ENCODE peak calls at places on chromosomes 12 and 14, in five cellular contexts. One of them, this sample, is unnamed.

GRCh38 chr12:95547522-95548055 is 3.7 kb downstream of the USP44 start:
- DNase-seq in coronary artery: no peak
- DNase-seq in mammary epithelial cell: no peak
- DNase-seq in right lobe of liver: no peak
- DNase-seq in heart right ventricle: no peak
- DNase-seq in this sample: no peak

GRCh38 chr14:50541159-50541567 is 8.8 kb upstream of the MAP4K5 start:
- DNase-seq in coronary artery: no peak
- DNase-seq in mammary epithelial cell: no peak
- DNase-seq in right lobe of liver: no peak
- DNase-seq in heart right ventricle: no peak
- DNase-seq in this sample: no peak

GRCh38 chr12:69570545-69571399 is 14.5 kb upstream of the CCT2 start:
- DNase-seq in coronary artery: no peak
- DNase-seq in mammary epithelial cell: peak; percentile 63
- DNase-seq in right lobe of liver: no peak
- DNase-seq in heart right ventricle: peak; percentile 56
- DNase-seq in this sample: peak; percentile 83

GRCh38 chr12:18998343-18999270 is 130.9 kb upstream of the PLEKHA5 start:
- DNase-seq in coronary artery: no peak
- DNase-seq in mammary epithelial cell: peak; percentile 86
- DNase-seq in right lobe of liver: no peak
- DNase-seq in heart right ventricle: no peak
- DNase-seq in this sample: peak; percentile 89

GRCh38 chr14:96082420-96083300 is 43.5 kb downstream of the C14orf132 start:
- DNase-seq in coronary artery: peak; percentile 43
- DNase-seq in mammary epithelial cell: no peak
- DNase-seq in right lobe of liver: no peak
- DNase-seq in heart right ventricle: no peak
- DNase-seq in this sample: no peak

GRCh38 chr12:104519190-104519857 is 62.6 kb downstream of the CHST11 start:
- DNase-seq in coronary artery: no peak
- DNase-seq in mammary epithelial cell: no peak
- DNase-seq in right lobe of liver: no peak
- DNase-seq in heart right ventricle: no peak
- DNase-seq in this sample: no peak

GRCh38 chr14:101596742-101597141 is 35.4 kb downstream of the DIO3 start:
- DNase-seq in coronary artery: peak; percentile 17
- DNase-seq in mammary epithelial cell: no peak
- DNase-seq in right lobe of liver: no peak
- DNase-seq in heart right ventricle: no peak
- DNase-seq in this sample: no peak

GRCh38 chr14:99630202-99630601 is 14.7 kb upstream of the HHIPL1 start:
- DNase-seq in coronary artery: no peak
- DNase-seq in mammary epithelial cell: no peak
- DNase-seq in right lobe of liver: no peak
- DNase-seq in heart right ventricle: no peak
- DNase-seq in this sample: no peak

GRCh38 chr12:132494294-132495164 is 4.6 kb downstream of the FBRSL1 start:
- DNase-seq in coronary artery: no peak
- DNase-seq in mammary epithelial cell: no peak
- DNase-seq in right lobe of liver: no peak
- DNase-seq in heart right ventricle: no peak
- DNase-seq in this sample: peak; percentile 25

GRCh38 chr14:76715102-76715926 is 46.0 kb upstream of the VASH1 start:
- DNase-seq in coronary artery: no peak
- DNase-seq in mammary epithelial cell: no peak
- DNase-seq in right lobe of liver: no peak
- DNase-seq in heart right ventricle: peak; percentile 38
- DNase-seq in this sample: peak; percentile 33

GRCh38 chr12:120649442-120650248 is 9.2 kb downstream of the CABP1 start:
- DNase-seq in coronary artery: no peak
- DNase-seq in mammary epithelial cell: no peak
- DNase-seq in right lobe of liver: no peak
- DNase-seq in heart right ventricle: peak; percentile 16
- DNase-seq in this sample: no peak

GRCh38 chr12:94001691-94002090 is 146.7 kb upstream of the PLXNC1 start:
- DNase-seq in coronary artery: no peak
- DNase-seq in mammary epithelial cell: no peak
- DNase-seq in right lobe of liver: no peak
- DNase-seq in heart right ventricle: no peak
- DNase-seq in this sample: no peak

GRCh38 chr12:108819920-108820699 is 37.3 kb downstream of the SSH1 start:
- DNase-seq in coronary artery: no peak
- DNase-seq in mammary epithelial cell: no peak
- DNase-seq in right lobe of liver: no peak
- DNase-seq in heart right ventricle: no peak
- DNase-seq in this sample: no peak

GRCh38 chr12:6851921-6852650 is at the start of gene USP5:
- DNase-seq in coronary artery: peak; percentile 100
- DNase-seq in mammary epithelial cell: peak; percentile 100
- DNase-seq in right lobe of liver: peak; percentile 99
- DNase-seq in heart right ventricle: peak; percentile 99
- DNase-seq in this sample: peak; percentile 100

GRCh38 chr14:28596336-28596735 is 170.3 kb upstream of the FOXG1 start:
- DNase-seq in coronary artery: no peak
- DNase-seq in mammary epithelial cell: peak; percentile 17
- DNase-seq in right lobe of liver: no peak
- DNase-seq in heart right ventricle: no peak
- DNase-seq in this sample: peak; percentile 62

GRCh38 chr12:54940695-54941315 is 43.8 kb downstream of the TESPA1 start:
- DNase-seq in coronary artery: no peak
- DNase-seq in mammary epithelial cell: no peak
- DNase-seq in right lobe of liver: no peak
- DNase-seq in heart right ventricle: no peak
- DNase-seq in this sample: no peak

GRCh38 chr12:52139579-52140062 is 52.2 kb downstream of the KRT80 start:
- DNase-seq in coronary artery: no peak
- DNase-seq in mammary epithelial cell: peak; percentile 53
- DNase-seq in right lobe of liver: peak; percentile 48
- DNase-seq in heart right ventricle: no peak
- DNase-seq in this sample: peak; percentile 62

GRCh38 chr12:3492868-3493224 is 1.8 kb downstream of the PRMT8 start:
- DNase-seq in coronary artery: no peak
- DNase-seq in mammary epithelial cell: no peak
- DNase-seq in right lobe of liver: no peak
- DNase-seq in heart right ventricle: no peak
- DNase-seq in this sample: no peak

GRCh38 chr14:75188520-75189267 is 12.3 kb upstream of the TMED10 start:
- DNase-seq in coronary artery: no peak
- DNase-seq in mammary epithelial cell: no peak
- DNase-seq in right lobe of liver: no peak
- DNase-seq in heart right ventricle: peak; percentile 37
- DNase-seq in this sample: no peak

GRCh38 chr14:91299483-91300115 is 55.1 kb upstream of the GPR68 start:
- DNase-seq in coronary artery: no peak
- DNase-seq in mammary epithelial cell: peak; percentile 87
- DNase-seq in right lobe of liver: no peak
- DNase-seq in heart right ventricle: no peak
- DNase-seq in this sample: peak; percentile 82

GRCh38 chr12:104524026-104524425 is 67.3 kb downstream of the CHST11 start:
- DNase-seq in coronary artery: no peak
- DNase-seq in mammary epithelial cell: no peak
- DNase-seq in right lobe of liver: no peak
- DNase-seq in heart right ventricle: no peak
- DNase-seq in this sample: no peak

GRCh38 chr14:95695913-95696312 is 9.7 kb downstream of the TCL1B start:
- DNase-seq in coronary artery: no peak
- DNase-seq in mammary epithelial cell: no peak
- DNase-seq in right lobe of liver: no peak
- DNase-seq in heart right ventricle: no peak
- DNase-seq in this sample: no peak

GRCh38 chr14:105173901-105174894 is 5.6 kb upstream of the JAG2 start:
- DNase-seq in coronary artery: no peak
- DNase-seq in mammary epithelial cell: no peak
- DNase-seq in right lobe of liver: no peak
- DNase-seq in heart right ventricle: no peak
- DNase-seq in this sample: peak; percentile 82

GRCh38 chr14:77014004-77014604 is 14.4 kb downstream of the IRF2BPL start:
- DNase-seq in coronary artery: no peak
- DNase-seq in mammary epithelial cell: no peak
- DNase-seq in right lobe of liver: peak; percentile 73
- DNase-seq in heart right ventricle: peak; percentile 80
- DNase-seq in this sample: no peak

GRCh38 chr12:49092086-49092815 is 2.4 kb downstream of the DHH start:
- DNase-seq in coronary artery: no peak
- DNase-seq in mammary epithelial cell: peak; percentile 39
- DNase-seq in right lobe of liver: peak; percentile 59
- DNase-seq in heart right ventricle: no peak
- DNase-seq in this sample: peak; percentile 32

GRCh38 chr12:125983094-125983783 is 918.0 kb downstream of the AACS start:
- DNase-seq in coronary artery: no peak
- DNase-seq in mammary epithelial cell: no peak
- DNase-seq in right lobe of liver: peak; percentile 95
- DNase-seq in heart right ventricle: no peak
- DNase-seq in this sample: peak; percentile 59

GRCh38 chr14:50964683-50965390 is 20.6 kb upstream of the PYGL start:
- DNase-seq in coronary artery: no peak
- DNase-seq in mammary epithelial cell: peak; percentile 96
- DNase-seq in right lobe of liver: no peak
- DNase-seq in heart right ventricle: peak; percentile 46
- DNase-seq in this sample: peak; percentile 96

GRCh38 chr12:64137117-64137516 is 85.0 kb downstream of the KICS2 start:
- DNase-seq in coronary artery: no peak
- DNase-seq in mammary epithelial cell: no peak
- DNase-seq in right lobe of liver: no peak
- DNase-seq in heart right ventricle: no peak
- DNase-seq in this sample: no peak

GRCh38 chr14:29930283-29930682 is 2.6 kb upstream of the PRKD1 start:
- DNase-seq in coronary artery: no peak
- DNase-seq in mammary epithelial cell: no peak
- DNase-seq in right lobe of liver: no peak
- DNase-seq in heart right ventricle: no peak
- DNase-seq in this sample: peak; percentile 20

GRCh38 chr14:99758121-99758871 is 34.9 kb upstream of the EML1 start:
- DNase-seq in coronary artery: no peak
- DNase-seq in mammary epithelial cell: peak; percentile 84
- DNase-seq in right lobe of liver: peak; percentile 12
- DNase-seq in heart right ventricle: no peak
- DNase-seq in this sample: peak; percentile 90

GRCh38 chr12:56333197-56333678 is 562 bp downstream of the PAN2 start:
- DNase-seq in coronary artery: no peak
- DNase-seq in mammary epithelial cell: peak; percentile 72
- DNase-seq in right lobe of liver: no peak
- DNase-seq in heart right ventricle: no peak
- DNase-seq in this sample: peak; percentile 70

GRCh38 chr12:56332512-56333196 is 1.1 kb downstream of the PAN2 start:
- DNase-seq in coronary artery: no peak
- DNase-seq in mammary epithelial cell: no peak
- DNase-seq in right lobe of liver: no peak
- DNase-seq in heart right ventricle: no peak
- DNase-seq in this sample: no peak

GRCh38 chr12:56333679-56334489 is at the start of gene PAN2:
- DNase-seq in coronary artery: peak; percentile 97
- DNase-seq in mammary epithelial cell: peak; percentile 98
- DNase-seq in right lobe of liver: peak; percentile 95
- DNase-seq in heart right ventricle: peak; percentile 97
- DNase-seq in this sample: peak; percentile 98

GRCh38 chr12:56336361-56337167 is 2.1 kb upstream of the IL23A start:
- DNase-seq in coronary artery: no peak
- DNase-seq in mammary epithelial cell: no peak
- DNase-seq in right lobe of liver: no peak
- DNase-seq in heart right ventricle: no peak
- DNase-seq in this sample: peak; percentile 62

GRCh38 chr12:56334490-56334793 is 642 bp upstream of the PAN2 start:
- DNase-seq in coronary artery: no peak
- DNase-seq in mammary epithelial cell: no peak
- DNase-seq in right lobe of liver: no peak
- DNase-seq in heart right ventricle: no peak
- DNase-seq in this sample: no peak
- TF ChIP-seq CTCF in coronary artery: no peak
- TF ChIP-seq CTCF in mammary epithelial cell: no peak
- TF ChIP-seq CTCF in right lobe of liver: no peak
- TF ChIP-seq CTCF in heart right ventricle: no peak
- TF ChIP-seq CTCF in this sample: no peak

GRCh38 chr12:80702889-80703605 is 4.4 kb upstream of the MYF6 start:
- DNase-seq in coronary artery: no peak
- DNase-seq in mammary epithelial cell: peak; percentile 78
- DNase-seq in right lobe of liver: no peak
- DNase-seq in heart right ventricle: peak; percentile 10
- DNase-seq in this sample: peak; percentile 82
- H3K4me3 ChIP-seq in coronary artery: no peak overlapping the region
- H3K4me3 ChIP-seq in mammary epithelial cell: peak overlapping the region; percentile 21
- H3K4me3 ChIP-seq in right lobe of liver: peak overlapping the region; percentile 34
- H3K4me3 ChIP-seq in heart right ventricle: no peak overlapping the region
- H3K4me3 ChIP-seq in this sample: no peak overlapping the region

DNA sequence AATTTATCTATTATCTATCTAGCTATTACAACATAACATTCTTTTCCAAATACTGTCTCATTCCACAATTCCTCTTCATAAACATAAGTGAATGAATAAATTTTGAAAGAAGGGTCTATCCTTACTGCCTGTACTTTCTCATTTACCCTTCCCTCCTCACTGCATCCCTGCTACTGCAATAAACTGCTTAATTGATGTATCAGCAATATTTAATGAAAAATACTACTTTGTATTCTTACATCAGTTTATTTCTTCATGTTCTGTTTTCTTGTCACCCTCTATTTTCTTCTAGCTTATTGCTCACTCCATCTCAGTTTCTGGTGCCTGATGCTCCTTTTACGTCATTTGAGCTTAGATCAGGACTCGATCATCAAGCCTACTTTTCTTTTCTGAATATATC is 695.7 kb upstream of the ATXN7L3B start:
- DNase-seq in coronary artery: no peak
- DNase-seq in mammary epithelial cell: no peak
- DNase-seq in right lobe of liver: no peak
- DNase-seq in heart right ventricle: no peak
- DNase-seq in this sample: no peak
- TF ChIP-seq CTCF in coronary artery: no peak
- TF ChIP-seq CTCF in mammary epithelial cell: no peak
- TF ChIP-seq CTCF in right lobe of liver: no peak
- TF ChIP-seq CTCF in heart right ventricle: no peak
- TF ChIP-seq CTCF in this sample: no peak

GRCh38 chr14:103731481-103731880 is 15.9 kb downstream of the ZFYVE21 start:
- DNase-seq in coronary artery: no peak
- DNase-seq in mammary epithelial cell: no peak
- DNase-seq in right lobe of liver: no peak
- DNase-seq in heart right ventricle: no peak
- DNase-seq in this sample: no peak

GRCh38 chr14:103732868-103733626 is 17.4 kb downstream of the ZFYVE21 start:
- DNase-seq in coronary artery: no peak
- DNase-seq in mammary epithelial cell: no peak
- DNase-seq in right lobe of liver: no peak
- DNase-seq in heart right ventricle: no peak
- DNase-seq in this sample: no peak

GRCh38 chr14:103733651-103734050 is 18.0 kb downstream of the ZFYVE21 start:
- DNase-seq in coronary artery: no peak
- DNase-seq in mammary epithelial cell: peak; percentile 52
- DNase-seq in right lobe of liver: no peak
- DNase-seq in heart right ventricle: no peak
- DNase-seq in this sample: no peak

GRCh38 chr14:103730490-103731035 is 15.0 kb downstream of the ZFYVE21 start:
- DNase-seq in coronary artery: no peak
- DNase-seq in mammary epithelial cell: no peak
- DNase-seq in right lobe of liver: peak; percentile 86
- DNase-seq in heart right ventricle: peak; percentile 80
- DNase-seq in this sample: no peak

GRCh38 chr14:103731916-103732867 is 16.6 kb downstream of the ZFYVE21 start:
- DNase-seq in coronary artery: no peak
- DNase-seq in mammary epithelial cell: no peak
- DNase-seq in right lobe of liver: no peak
- DNase-seq in heart right ventricle: no peak
- DNase-seq in this sample: no peak
- H3K4me3 ChIP-seq in coronary artery: no peak overlapping the region
- H3K4me3 ChIP-seq in mammary epithelial cell: no peak overlapping the region
- H3K4me3 ChIP-seq in right lobe of liver: no peak overlapping the region
- H3K4me3 ChIP-seq in heart right ventricle: no peak overlapping the region
- H3K4me3 ChIP-seq in this sample: no peak overlapping the region

This sample was measured in epithelial cell of esophagus.